ENCODE peak calls at places on chromosomes 2 and 18, in ten cellular contexts. I is astrocyte of the spinal cord; F is choroid plexus epithelial cell; G is cardiac fibroblast; J is uterus; H is LHCN-M2; T is head of caudate nucleus; V is activated CD4-positive, alpha-beta T cell treated with anti-CD3 and anti-CD28 coated beads, Interleukin-2, amount 50 U/mL, for 1 hour; Y is EH; D is midbrain. Z is an unnamed sample.

GRCh38 chr2:17401096-17401495 is 117.1 kb downstream of the RAD51AP2 start:
- DNase-seq in J (no peak), V (no peak), Y (no peak), H (peak), F (peak), D (no peak), T (no peak), G (peak), I (no peak), Z (no peak)

GRCh38 chr2:193154076-193154475 is 959.3 kb upstream of the TMEFF2 start:
- DNase-seq in I (no peak), Y (no peak), V (no peak), T (no peak), F (no peak), H (no peak), D (no peak), G (no peak), J (no peak), Z (no peak)

GRCh38 chr2:71492112-71492511 is 38.8 kb downstream of the DYSF start:
- DNase-seq in J (no peak), V (no peak), D (no peak), G (peak), I (no peak), H (peak), T (no peak), F (no peak), Y (no peak), Z (no peak)

GRCh38 chr2:129055242-129055641 is 736.6 kb upstream of the HS6ST1 start:
- DNase-seq in I (no peak), G (no peak), D (no peak), V (no peak), J (no peak), T (no peak), Y (no peak), H (no peak), F (no peak), Z (no peak)

GRCh38 chr18:51030537-51031258 is 685 bp downstream of the SMAD4 start:
- DNase-seq in F (peak), J (peak), T (peak), V (peak), I (peak), G (peak), H (peak), D (peak), Y (peak), Z (peak)

GRCh38 chr2:224754129-224754528 is 38.0 kb upstream of the CCDC195 start:
- DNase-seq in Y (peak), D (no peak), F (peak), J (no peak), H (peak), G (peak), T (no peak), I (peak), V (no peak), Z (no peak)

GRCh38 chr2:19035238-19035637 is 323.2 kb downstream of the OSR1 start:
- DNase-seq in I (peak), T (no peak), V (no peak), J (peak), D (no peak), Y (peak), H (peak), G (peak), F (peak), Z (no peak)

GRCh38 chr18:36828157-36828629 is 609 bp downstream of the TPGS2 start:
- DNase-seq in Y (peak), I (peak), D (no peak), H (peak), F (peak), V (peak), J (peak), G (peak), T (peak), Z (peak)

GRCh38 chr2:21233178-21233577 is 109.4 kb downstream of the TDRD15 start:
- DNase-seq in J (no peak), Y (no peak), F (no peak), I (no peak), H (no peak), D (no peak), T (no peak), G (no peak), V (no peak), Z (no peak)

GRCh38 chr18:79982736-79983135 is 5.6 kb downstream of the TXNL4A start:
- DNase-seq in F (peak), Y (peak), T (peak), H (no peak), I (no peak), V (peak), G (peak), D (peak), J (no peak), Z (no peak)

GRCh38 chr2:156896294-156896693 is 361.2 kb upstream of the GALNT5 start:
- DNase-seq in D (no peak), Y (peak), T (no peak), H (peak), I (peak), V (no peak), G (no peak), F (peak), J (no peak), Z (no peak)

GRCh38 chr2:37871453-37872191 is 53.5 kb upstream of the RMDN2 start:
- DNase-seq in D (no peak), J (no peak), I (peak), F (peak), G (peak), V (no peak), H (peak), T (no peak), Y (peak), Z (peak)

GRCh38 chr2:55025627-55026026 is 24.6 kb downstream of the RTN4 start:
- DNase-seq in D (no peak), V (no peak), T (no peak), I (no peak), G (no peak), Y (no peak), H (no peak), F (no peak), J (no peak), Z (no peak)

GRCh38 chr2:238027591-238028415 is 33.0 kb upstream of the SCLY start:
- DNase-seq in J (no peak), I (no peak), G (no peak), D (no peak), V (no peak), H (no peak), F (no peak), T (no peak), Y (no peak), Z (no peak)

GRCh38 chr2:191128172-191128910 is 22.5 kb downstream of the STAT4 start:
- DNase-seq in D (no peak), G (no peak), I (no peak), T (no peak), F (no peak), V (no peak), J (no peak), H (no peak), Y (no peak), Z (no peak)

GRCh38 chr18:79609021-79609461 is 70.6 kb upstream of the CTDP1 start:
- DNase-seq in H (no peak), G (no peak), I (no peak), V (no peak), J (no peak), F (no peak), Y (no peak), T (peak), D (no peak), Z (no peak)

GRCh38 chr2:61853086-61853847 is 593 bp downstream of the FAM161A start:
- DNase-seq in D (peak), V (no peak), Y (peak), G (no peak), J (peak), T (no peak), I (no peak), H (peak), F (peak), Z (peak)

GRCh38 chr18:66495844-66496243 is 108.0 kb downstream of the CDH19 start:
- DNase-seq in G (peak), J (no peak), F (peak), D (peak), H (peak), V (no peak), Y (no peak), T (peak), I (peak), Z (peak)

GRCh38 chr2:45460825-45461224 is 150.2 kb downstream of the SRBD1 start:
- DNase-seq in D (no peak), H (no peak), F (no peak), G (no peak), J (no peak), T (no peak), V (no peak), Y (no peak), I (no peak), Z (no peak)

GRCh38 chr2:231929961-231930600 is 3.9 kb upstream of the NPPC start:
- DNase-seq in G (peak), F (peak), V (no peak), T (peak), D (no peak), J (peak), Y (no peak), H (no peak), I (no peak), Z (no peak)

GRCh38 chr2:129902731-129903585 is 76.5 kb upstream of the RAB6C start:
- DNase-seq in D (no peak), H (no peak), V (no peak), J (no peak), F (no peak), T (peak), I (no peak), G (no peak), Y (no peak), Z (no peak)